ENCODE peak calls at places on chromosomes 16 and 17, in six cellular contexts. U is spleen; N is activated T-cell treated with anti-CD3 and anti-CD28 coated beads, Interleukin-2, amount 50 U/mL, for 72 hours; A is nucleus accumbens; W is T-cell; M is hypothalamus. K is an unnamed sample.

GRCh38 chr16:12187939-12188673 is 211.6 kb downstream of the SNX29 start:
- DNase-seq in U (no peak), N (no peak), A (no peak), W (no peak), M (no peak), K (no peak)

GRCh38 chr16:1188781-1189189 is 35.9 kb downstream of the CACNA1H start:
- DNase-seq in U (no peak), N (peak), A (no peak), W (peak), M (no peak), K (no peak)

GRCh38 chr17:2814499-2815341 is 18.5 kb downstream of the RAP1GAP2 start:
- DNase-seq in U (peak), N (peak), A (no peak), W (peak), M (no peak), K (no peak)

GRCh38 chr17:13134106-13134505 is 116.3 kb upstream of the ELAC2 start:
- DNase-seq in U (no peak), N (no peak), A (no peak), W (no peak), M (no peak), K (no peak)

GRCh38 chr17:48610282-48611211 is at the start of gene HOXB7:
- DNase-seq in U (peak), N (peak), A (no peak), W (peak), M (no peak), K (peak)

GRCh38 chr16:609316-609715 is 19.4 kb downstream of the RAB40C start:
- DNase-seq in U (no peak), N (no peak), A (no peak), W (no peak), M (no peak), K (no peak)

GRCh38 chr16:54126907-54127306 is 159.7 kb downstream of the IRX3 start:
- DNase-seq in U (no peak), N (no peak), A (no peak), W (no peak), M (no peak), K (no peak)

GRCh38 chr17:66734544-66734943 is 100.4 kb upstream of the CACNG5 start:
- DNase-seq in U (no peak), N (no peak), A (no peak), W (no peak), M (no peak), K (no peak)

GRCh38 chr16:4094138-4094773 is 22.0 kb downstream of the ADCY9 start:
- DNase-seq in U (peak), N (no peak), A (no peak), W (no peak), M (no peak), K (no peak)

GRCh38 chr17:16241906-16242399 is 24.9 kb downstream of the PIGL start:
- DNase-seq in U (no peak), N (no peak), A (no peak), W (no peak), M (no peak), K (no peak)

GRCh38 chr17:49585422-49586027 is 9.9 kb downstream of the NXPH3 start:
- DNase-seq in U (no peak), N (no peak), A (no peak), W (no peak), M (no peak), K (no peak)